ENCODE peak calls at places on chromosomes 4 and X, in eight cellular contexts. One of them, this sample, is unnamed.

GRCh38 chr4:94765653-94766052 is 7.9 kb downstream of the BMPR1B start:
- DNase-seq in K562: no peak
- DNase-seq in A549: peak; percentile 55
- DNase-seq in HepG2: no peak
- DNase-seq in HL-60: no peak
- DNase-seq in SK-N-SH: no peak
- DNase-seq in Panc1: no peak
- DNase-seq in HCT116: no peak
- DNase-seq in this sample: no peak

GRCh38 chrX:112643721-112644120 is 36.0 kb downstream of the LHFPL1 start:
- DNase-seq in K562: no peak
- DNase-seq in A549: no peak
- DNase-seq in HepG2: no peak
- DNase-seq in HL-60: no peak
- DNase-seq in SK-N-SH: no peak
- DNase-seq in Panc1: no peak
- DNase-seq in HCT116: no peak
- DNase-seq in this sample: no peak

GRCh38 chr4:36310793-36311192 is 29.4 kb downstream of the DTHD1 start:
- DNase-seq in K562: no peak
- DNase-seq in A549: no peak
- DNase-seq in HepG2: no peak
- DNase-seq in HL-60: peak; percentile 75
- DNase-seq in SK-N-SH: no peak
- DNase-seq in Panc1: no peak
- DNase-seq in HCT116: no peak
- DNase-seq in this sample: no peak

GRCh38 chr4:123653211-123653610 is 256.6 kb downstream of the SPRY1 start:
- DNase-seq in K562: no peak
- DNase-seq in A549: no peak
- DNase-seq in HepG2: no peak
- DNase-seq in HL-60: peak; percentile 5
- DNase-seq in SK-N-SH: no peak
- DNase-seq in Panc1: no peak
- DNase-seq in HCT116: no peak
- DNase-seq in this sample: no peak

GRCh38 chr4:121154103-121154515 is 10.0 kb downstream of the TNIP3 start:
- DNase-seq in K562: no peak
- DNase-seq in A549: no peak
- DNase-seq in HepG2: no peak
- DNase-seq in HL-60: no peak
- DNase-seq in SK-N-SH: no peak
- DNase-seq in Panc1: no peak
- DNase-seq in HCT116: no peak
- DNase-seq in this sample: no peak

GRCh38 chr4:76420311-76420710 is 630 bp downstream of the CCDC158 start:
- DNase-seq in K562: no peak
- DNase-seq in A549: no peak
- DNase-seq in HepG2: no peak
- DNase-seq in HL-60: no peak
- DNase-seq in SK-N-SH: peak; percentile 39
- DNase-seq in Panc1: no peak
- DNase-seq in HCT116: no peak
- DNase-seq in this sample: peak; percentile 47

GRCh38 chrX:53287493-53288138 is 6.2 kb upstream of the IQSEC2 start:
- DNase-seq in K562: no peak
- DNase-seq in A549: no peak
- DNase-seq in HepG2: no peak
- DNase-seq in HL-60: peak; percentile 51
- DNase-seq in SK-N-SH: peak; percentile 79
- DNase-seq in Panc1: no peak
- DNase-seq in HCT116: peak; percentile 22
- DNase-seq in this sample: no peak

GRCh38 chr4:74439952-74440351 is 5.0 kb upstream of the AREG start:
- DNase-seq in K562: no peak
- DNase-seq in A549: no peak
- DNase-seq in HepG2: no peak
- DNase-seq in HL-60: no peak
- DNase-seq in SK-N-SH: no peak
- DNase-seq in Panc1: no peak
- DNase-seq in HCT116: no peak
- DNase-seq in this sample: no peak

GRCh38 chr4:99013402-99013843 is 17.9 kb downstream of the METAP1 start:
- DNase-seq in K562: no peak
- DNase-seq in A549: no peak
- DNase-seq in HepG2: peak; percentile 57
- DNase-seq in HL-60: no peak
- DNase-seq in SK-N-SH: no peak
- DNase-seq in Panc1: no peak
- DNase-seq in HCT116: no peak
- DNase-seq in this sample: peak; percentile 66

GRCh38 chr4:181966084-181966483 is 277.1 kb upstream of the TENM3 start:
- DNase-seq in K562: no peak
- DNase-seq in A549: no peak
- DNase-seq in HepG2: no peak
- DNase-seq in HL-60: no peak
- DNase-seq in SK-N-SH: peak; percentile 40
- DNase-seq in Panc1: no peak
- DNase-seq in HCT116: no peak
- DNase-seq in this sample: no peak

GRCh38 chrX:40153335-40154221 is 55.8 kb upstream of the BCOR start:
- DNase-seq in K562: peak; percentile 75
- DNase-seq in A549: peak; percentile 41
- DNase-seq in HepG2: no peak
- DNase-seq in HL-60: peak; percentile 78
- DNase-seq in SK-N-SH: peak; percentile 76
- DNase-seq in Panc1: no peak
- DNase-seq in HCT116: no peak
- DNase-seq in this sample: peak; percentile 39

GRCh38 chr4:120232050-120232449 is 165.4 kb upstream of the MAD2L1 start:
- DNase-seq in K562: no peak
- DNase-seq in A549: no peak
- DNase-seq in HepG2: no peak
- DNase-seq in HL-60: no peak
- DNase-seq in SK-N-SH: no peak
- DNase-seq in Panc1: no peak
- DNase-seq in HCT116: no peak
- DNase-seq in this sample: no peak

GRCh38 chr4:55399581-55399980 is 3.8 kb downstream of the TMEM165 start:
- DNase-seq in K562: peak; percentile 24
- DNase-seq in A549: no peak
- DNase-seq in HepG2: no peak
- DNase-seq in HL-60: no peak
- DNase-seq in SK-N-SH: no peak
- DNase-seq in Panc1: no peak
- DNase-seq in HCT116: no peak
- DNase-seq in this sample: no peak

GRCh38 chr4:181662383-181662782 is 580.8 kb upstream of the TENM3 start:
- DNase-seq in K562: no peak
- DNase-seq in A549: no peak
- DNase-seq in HepG2: no peak
- DNase-seq in HL-60: no peak
- DNase-seq in SK-N-SH: no peak
- DNase-seq in Panc1: no peak
- DNase-seq in HCT116: no peak
- DNase-seq in this sample: no peak

GRCh38 chrX:54540289-54540688 is 10.3 kb downstream of the GNL3L start:
- DNase-seq in K562: no peak
- DNase-seq in A549: peak; percentile 20
- DNase-seq in HepG2: no peak
- DNase-seq in HL-60: no peak
- DNase-seq in SK-N-SH: no peak
- DNase-seq in Panc1: peak; percentile 7
- DNase-seq in HCT116: no peak
- DNase-seq in this sample: peak; percentile 6

GRCh38 chr4:101774807-101775206 is 15.7 kb upstream of the BANK1 start:
- DNase-seq in K562: no peak
- DNase-seq in A549: peak; percentile 43
- DNase-seq in HepG2: peak; percentile 68
- DNase-seq in HL-60: no peak
- DNase-seq in SK-N-SH: no peak
- DNase-seq in Panc1: no peak
- DNase-seq in HCT116: no peak
- DNase-seq in this sample: no peak

GRCh38 chr4:99635601-99636000 is 22.0 kb downstream of the C4orf54 start:
- DNase-seq in K562: no peak
- DNase-seq in A549: no peak
- DNase-seq in HepG2: no peak
- DNase-seq in HL-60: no peak
- DNase-seq in SK-N-SH: no peak
- DNase-seq in Panc1: no peak
- DNase-seq in HCT116: no peak
- DNase-seq in this sample: no peak

GRCh38 chrX:11352296-11352741 is 59.1 kb downstream of the AMELX start:
- DNase-seq in K562: peak; percentile 63
- DNase-seq in A549: no peak
- DNase-seq in HepG2: no peak
- DNase-seq in HL-60: no peak
- DNase-seq in SK-N-SH: no peak
- DNase-seq in Panc1: no peak
- DNase-seq in HCT116: no peak
- DNase-seq in this sample: no peak

DNA sequence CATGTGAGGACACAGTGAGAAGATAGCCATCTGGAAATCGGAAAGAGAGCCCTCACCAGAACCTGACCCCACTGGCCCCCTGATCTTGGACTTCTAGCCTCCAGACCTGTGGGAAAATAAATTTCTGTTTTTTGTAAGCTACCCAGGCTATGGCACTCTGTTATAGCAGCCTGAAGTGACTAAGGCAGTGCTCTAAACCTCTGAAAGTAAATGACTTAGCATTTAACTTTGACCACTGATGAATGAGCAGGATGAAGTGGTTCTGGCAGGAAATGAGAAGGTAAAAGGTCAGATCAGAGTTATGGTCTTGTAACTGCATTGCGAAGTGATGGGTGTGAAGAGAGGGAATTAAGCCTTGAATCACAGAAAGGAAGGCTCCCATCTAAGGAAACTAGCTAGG is 17.0 kb downstream of the GPAT3 start:
- DNase-seq in K562: peak; percentile 57
- DNase-seq in A549: peak; percentile 52
- DNase-seq in HepG2: no peak
- DNase-seq in HL-60: no peak
- DNase-seq in SK-N-SH: no peak
- DNase-seq in Panc1: no peak
- DNase-seq in HCT116: no peak
- DNase-seq in this sample: no peak
- TF ChIP-seq REST in K562: no peak
- TF ChIP-seq REST in A549: no peak
- TF ChIP-seq REST in HepG2: no peak
- TF ChIP-seq REST in HL-60: no peak
- TF ChIP-seq REST in SK-N-SH: no peak
- TF ChIP-seq REST in Panc1: no peak
- TF ChIP-seq REST in HCT116: no peak
- TF ChIP-seq REST in this sample: no peak

GRCh38 chr4:137129471-137130244 is 402.6 kb downstream of the PCDH18 start:
- DNase-seq in K562: no peak
- DNase-seq in A549: no peak
- DNase-seq in HepG2: no peak
- DNase-seq in HL-60: no peak
- DNase-seq in SK-N-SH: no peak
- DNase-seq in Panc1: no peak
- DNase-seq in HCT116: no peak
- DNase-seq in this sample: no peak

GRCh38 chr4:137122876-137123275 is 409.4 kb downstream of the PCDH18 start:
- DNase-seq in K562: no peak
- DNase-seq in A549: no peak
- DNase-seq in HepG2: no peak
- DNase-seq in HL-60: no peak
- DNase-seq in SK-N-SH: no peak
- DNase-seq in Panc1: no peak
- DNase-seq in HCT116: no peak
- DNase-seq in this sample: no peak

GRCh38 chr4:137124278-137124932 is 407.9 kb downstream of the PCDH18 start:
- DNase-seq in K562: peak; percentile 3
- DNase-seq in A549: peak; percentile 57
- DNase-seq in HepG2: peak; percentile 17
- DNase-seq in HL-60: no peak
- DNase-seq in SK-N-SH: peak; percentile 42
- DNase-seq in Panc1: peak; percentile 10
- DNase-seq in HCT116: peak; percentile 53
- DNase-seq in this sample: peak; percentile 65

GRCh38 chr4:137125011-137125410 is 407.3 kb downstream of the PCDH18 start:
- DNase-seq in K562: no peak
- DNase-seq in A549: peak; percentile 39
- DNase-seq in HepG2: no peak
- DNase-seq in HL-60: no peak
- DNase-seq in SK-N-SH: no peak
- DNase-seq in Panc1: no peak
- DNase-seq in HCT116: peak; percentile 22
- DNase-seq in this sample: no peak
- TF ChIP-seq REST in K562: no peak
- TF ChIP-seq REST in A549: no peak
- TF ChIP-seq REST in HepG2: no peak
- TF ChIP-seq REST in HL-60: no peak
- TF ChIP-seq REST in SK-N-SH: no peak
- TF ChIP-seq REST in Panc1: no peak
- TF ChIP-seq REST in HCT116: no peak
- TF ChIP-seq REST in this sample: no peak

GRCh38 chrX:130770615-130771014 is 132.4 kb downstream of the ENOX2 start:
- DNase-seq in K562: no peak
- DNase-seq in A549: peak; percentile 16
- DNase-seq in HepG2: no peak
- DNase-seq in HL-60: no peak
- DNase-seq in SK-N-SH: no peak
- DNase-seq in Panc1: peak; percentile 50
- DNase-seq in HCT116: peak; percentile 6
- DNase-seq in this sample: no peak

GRCh38 chrX:130772313-130773140 is 130.5 kb downstream of the ENOX2 start:
- DNase-seq in K562: peak; percentile 47
- DNase-seq in A549: peak; percentile 40
- DNase-seq in HepG2: peak; percentile 0
- DNase-seq in HL-60: no peak
- DNase-seq in SK-N-SH: peak; percentile 19
- DNase-seq in Panc1: no peak
- DNase-seq in HCT116: no peak
- DNase-seq in this sample: no peak

GRCh38 chrX:130771230-130771629 is 131.8 kb downstream of the ENOX2 start:
- DNase-seq in K562: no peak
- DNase-seq in A549: no peak
- DNase-seq in HepG2: no peak
- DNase-seq in HL-60: no peak
- DNase-seq in SK-N-SH: no peak
- DNase-seq in Panc1: no peak
- DNase-seq in HCT116: no peak
- DNase-seq in this sample: no peak

GRCh38 chrX:130769835-130770234 is 133.2 kb downstream of the ENOX2 start:
- DNase-seq in K562: no peak
- DNase-seq in A549: no peak
- DNase-seq in HepG2: no peak
- DNase-seq in HL-60: no peak
- DNase-seq in SK-N-SH: no peak
- DNase-seq in Panc1: no peak
- DNase-seq in HCT116: no peak
- DNase-seq in this sample: no peak

GRCh38 chrX:130771648-130772312 is 131.2 kb downstream of the ENOX2 start:
- DNase-seq in K562: no peak
- DNase-seq in A549: no peak
- DNase-seq in HepG2: no peak
- DNase-seq in HL-60: no peak
- DNase-seq in SK-N-SH: no peak
- DNase-seq in Panc1: no peak
- DNase-seq in HCT116: no peak
- DNase-seq in this sample: no peak
- TF ChIP-seq REST in K562: no peak
- TF ChIP-seq REST in A549: no peak
- TF ChIP-seq REST in HepG2: no peak
- TF ChIP-seq REST in HL-60: no peak
- TF ChIP-seq REST in SK-N-SH: no peak
- TF ChIP-seq REST in Panc1: no peak
- TF ChIP-seq REST in HCT116: no peak
- TF ChIP-seq REST in this sample: no peak

GRCh38 chrX:119398974-119399771 is at the start of gene SLC25A43:
- DNase-seq in K562: peak; percentile 51
- DNase-seq in A549: peak; percentile 44
- DNase-seq in HepG2: no peak
- DNase-seq in HL-60: peak; percentile 26
- DNase-seq in SK-N-SH: peak; percentile 69
- DNase-seq in Panc1: no peak
- DNase-seq in HCT116: no peak
- DNase-seq in this sample: peak; percentile 46
- TF ChIP-seq REST in K562: no peak
- TF ChIP-seq REST in A549: no peak
- TF ChIP-seq REST in HepG2: no peak
- TF ChIP-seq REST in HL-60: no peak
- TF ChIP-seq REST in SK-N-SH: no peak
- TF ChIP-seq REST in Panc1: no peak
- TF ChIP-seq REST in HCT116: no peak
- TF ChIP-seq REST in this sample: no peak